ENCODE peak calls at places on chromosome 10, in ten cellular contexts. D is endothelial cell of umbilical vein; T is GM23248; E is lung; Z is ascending aorta; C is stomach; N is uterus; X is aorta; Q is CD8-positive, alpha-beta memory T cell; I is transverse colon. U is an unnamed sample. For H3K4me1 and H3K27me3, the result is how much of the 10 kb centered on the place peaks cover.

GRCh38 chr10:115977855-115978254 is 295.2 kb downstream of the GFRA1 start:
- DNase-seq in E (no peak), D (no peak), C (no peak), X (no peak), I (no peak), Z (no peak), N (no peak), Q (no peak), T (no peak), U (no peak)

GRCh38 chr10:102419561-102420442 is 834 bp upstream of the FBXL15 start:
- DNase-seq in Z (no peak), Q (peak), E (no peak), X (peak), T (peak), C (peak), I (peak), D (peak), N (no peak), U (peak)

GRCh38 chr10:43043342-43043772 is 33.5 kb upstream of the RET start:
- DNase-seq in D (no peak), Z (no peak), C (no peak), T (no peak), I (no peak), N (peak), Q (no peak), X (no peak), E (no peak), U (no peak)

GRCh38 chr10:44186150-44186549 is 198.7 kb downstream of the CXCL12 start:
- DNase-seq in Z (no peak), X (no peak), E (peak), T (peak), I (no peak), Q (no peak), N (peak), D (no peak), C (no peak), U (no peak)

GRCh38 chr10:62584216-62584615 is 210.0 kb downstream of the ZNF365 start:
- DNase-seq in X (no peak), N (no peak), I (no peak), E (no peak), C (no peak), Q (no peak), D (no peak), Z (no peak), T (peak), U (no peak)

GRCh38 chr10:61860964-61861758 is 40.3 kb upstream of the ARID5B start:
- DNase-seq in Q (no peak), C (no peak), N (no peak), X (no peak), E (no peak), Z (no peak), T (no peak), D (no peak), I (no peak), U (no peak)

GRCh38 chr10:62616885-62617635 is 187.5 kb upstream of the ADO start:
- DNase-seq in T (no peak), Q (no peak), Z (no peak), E (no peak), X (no peak), D (no peak), I (no peak), C (no peak), N (no peak), U (no peak)

GRCh38 chr10:131693766-131694165 is 207.0 kb upstream of the PPP2R2D start:
- DNase-seq in E (no peak), N (no peak), X (no peak), D (no peak), Z (no peak), C (no peak), I (no peak), T (no peak), Q (no peak), U (no peak)

GRCh38 chr10:118730699-118731456 is 23.9 kb downstream of the CACUL1 start:
- DNase-seq in D (no peak), Z (no peak), Q (no peak), I (peak), T (no peak), N (no peak), C (no peak), E (no peak), X (no peak), U (no peak)

GRCh38 chr10:64880546-64880945 is 1359.3 kb downstream of the REEP3 start:
- DNase-seq in T (no peak), Q (no peak), N (no peak), X (no peak), C (no peak), E (no peak), I (no peak), D (no peak), Z (no peak), U (no peak)

DNA sequence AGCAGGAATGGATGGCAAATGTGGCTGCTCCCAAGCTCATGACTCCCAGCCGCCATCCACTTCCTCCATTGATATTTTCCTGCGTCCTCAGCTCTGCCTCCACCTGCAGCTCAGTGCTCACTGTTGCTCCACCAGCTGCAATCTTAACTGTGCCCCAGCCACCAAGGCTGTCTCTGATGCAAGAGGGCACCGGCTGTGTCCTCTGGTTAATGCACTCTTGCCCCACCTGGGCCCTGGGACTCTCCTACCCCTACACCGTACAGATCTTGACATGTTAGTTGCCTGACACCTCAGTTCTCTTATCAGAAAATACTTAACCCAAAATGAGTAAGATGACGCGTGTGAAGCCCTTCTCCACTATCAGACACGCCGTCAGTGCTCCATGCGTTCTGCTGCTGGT is 45.5 kb upstream of the GPR26 start:
- DNase-seq in N (no peak), T (no peak), I (no peak), Q (no peak), X (no peak), Z (no peak), C (no peak), D (no peak), E (no peak), U (no peak)
- H3K27ac ChIP-seq in N (no peak), T (no peak), I (no peak), Q (no peak), X (no peak), Z (no peak), C (no peak), D (no peak), E (no peak), U (no peak)

GRCh38 chr10:35336921-35337741 is 822 bp downstream of the CCNY start:
- DNase-seq in E (peak), N (peak), I (peak), X (peak), Q (peak), T (peak), D (peak), C (peak), Z (no peak), U (peak)

GRCh38 chr10:35335718-35336083 is 608 bp upstream of the CCNY start:
- DNase-seq in I (peak), D (no peak), Q (no peak), Z (no peak), T (peak), E (no peak), N (no peak), C (no peak), X (no peak), U (no peak)

GRCh38 chr10:35334297-35334696 is 2.0 kb upstream of the CCNY start:
- DNase-seq in N (no peak), D (no peak), T (no peak), C (no peak), Q (no peak), E (no peak), X (no peak), Z (no peak), I (no peak), U (no peak)

GRCh38 chr10:35335133-35335532 is 1.2 kb upstream of the CCNY start:
- DNase-seq in Z (no peak), T (peak), Q (no peak), X (no peak), I (no peak), N (no peak), E (no peak), D (no peak), C (no peak), U (no peak)

DNA sequence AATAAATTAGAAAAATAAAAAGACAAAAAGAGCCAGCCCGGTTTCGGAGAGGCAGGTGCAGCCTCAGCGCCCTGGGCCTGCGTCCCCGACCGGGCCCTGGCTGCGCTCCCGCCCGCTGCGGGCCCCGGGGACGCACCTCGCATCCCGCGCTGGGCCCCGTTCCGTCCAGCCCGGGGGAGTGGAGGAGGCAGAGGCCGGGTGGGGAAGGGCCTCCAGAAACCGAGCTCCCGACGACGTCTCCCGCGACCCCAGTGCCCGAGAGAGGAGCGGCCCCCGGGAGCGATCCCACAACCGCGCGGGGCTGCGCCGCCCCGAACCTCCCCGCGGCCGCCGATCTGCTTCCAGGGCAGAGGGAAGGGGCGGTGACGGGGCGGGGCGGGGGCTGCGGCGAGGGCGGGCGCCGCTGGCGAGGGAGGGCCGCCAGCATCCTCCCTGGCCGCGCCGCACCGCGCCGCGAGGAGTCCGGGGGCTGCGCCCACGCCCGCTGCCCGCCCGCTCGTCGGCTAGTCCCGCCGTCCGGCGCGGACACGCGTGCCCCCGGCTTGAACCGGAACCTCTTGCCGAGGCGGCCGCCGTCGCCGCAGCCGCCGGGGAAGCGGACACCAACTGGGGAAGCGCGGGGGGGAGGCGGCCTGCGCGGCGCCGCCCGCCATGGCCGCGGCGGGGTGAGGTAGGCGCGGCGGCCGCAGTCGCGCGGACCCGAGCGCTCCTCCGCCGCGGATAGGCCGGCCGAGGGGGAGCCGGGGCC is at the start of gene CCNY:
- DNase-seq in I (peak), E (peak), T (peak), Q (peak), Z (no peak), C (peak), N (peak), D (peak), X (peak), U (peak)
- H3K4me1 ChIP-seq in I (half or more), E (under half), T (under half), Q (under half), Z (under half), C (half or more), N (under half), D (under half), X (under half), U (under half)

GRCh38 chr10:132939957-132940790 is 2.2 kb downstream of the CFAP46 start:
- DNase-seq in D (peak), Z (no peak), T (peak), E (peak), X (peak), I (peak), C (peak), N (no peak), Q (no peak), U (no peak)

GRCh38 chr10:132939378-132939955 is 2.9 kb downstream of the CFAP46 start:
- DNase-seq in Q (no peak), E (no peak), T (no peak), X (no peak), I (no peak), D (no peak), Z (no peak), N (no peak), C (no peak), U (no peak)

GRCh38 chr10:132937861-132938260 is 4.5 kb downstream of the CFAP46 start:
- DNase-seq in C (no peak), X (no peak), D (no peak), E (no peak), Q (no peak), N (no peak), T (no peak), I (no peak), Z (no peak), U (no peak)

GRCh38 chr10:132940791-132941465 is 1.4 kb downstream of the CFAP46 start:
- DNase-seq in T (no peak), Z (no peak), Q (no peak), D (no peak), N (no peak), C (no peak), X (peak), I (no peak), E (no peak), U (no peak)

GRCh38 chr10:132938472-132939329 is 3.7 kb downstream of the CFAP46 start:
- DNase-seq in D (no peak), E (no peak), Z (no peak), C (no peak), X (no peak), I (no peak), Q (no peak), T (peak), N (no peak), U (no peak)
- H3K27me3 ChIP-seq in D (under half), E (under half), Z (under half), C (half or more), X (under half), I (under half), Q (under half), T (under half), N (under half), U (under half)

GRCh38 chr10:34539533-34540315 is 275.4 kb downstream of the PARD3 start:
- DNase-seq in E (peak), N (no peak), Z (no peak), Q (no peak), D (no peak), X (no peak), T (peak), I (peak), C (no peak), U (no peak)
- H3K27ac ChIP-seq in E (peak), N (no peak), Z (no peak), Q (no peak), D (no peak), X (no peak), T (peak), I (peak), C (no peak), U (no peak)

DNA sequence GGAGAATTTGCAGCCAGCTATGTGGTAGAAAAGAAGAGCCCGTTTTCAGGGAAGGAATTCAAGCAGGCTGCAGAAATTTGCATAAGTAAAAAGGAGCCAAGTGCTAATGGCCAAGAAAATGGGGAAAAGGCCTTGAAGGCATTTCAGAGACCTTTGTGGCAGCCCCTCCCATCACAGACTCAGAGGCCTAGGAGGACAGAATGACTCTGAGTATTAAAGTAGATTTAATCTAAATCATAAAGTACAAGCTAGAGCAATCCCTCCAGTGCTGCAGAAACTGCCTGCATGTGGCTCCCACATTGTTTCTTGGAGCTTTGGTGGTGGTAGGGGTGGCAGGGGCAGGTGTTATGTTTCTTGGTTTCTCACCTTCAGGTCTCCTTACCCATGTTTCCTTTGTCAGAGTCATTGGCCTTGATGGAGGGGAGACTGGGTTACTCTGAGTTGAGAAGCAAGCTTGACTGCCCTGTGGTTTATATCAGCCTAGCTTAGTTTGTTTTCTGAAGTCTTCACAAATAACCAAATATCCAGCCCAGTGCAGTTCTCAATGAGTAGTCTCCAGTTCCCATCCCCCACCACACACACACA is 34.6 kb downstream of the ITPRIP start:
- DNase-seq in I (no peak), E (no peak), T (no peak), X (no peak), C (no peak), D (no peak), Q (no peak), Z (no peak), N (no peak), U (no peak)
- H3K4me1 ChIP-seq in I (under half), E (under half), T (under half), X (under half), C (under half), D (under half), Q (half or more), Z (under half), N (under half), U (under half)

GRCh38 chr10:6047326-6047611 is 14.9 kb downstream of the IL2RA start:
- DNase-seq in Q (no peak), X (no peak), D (no peak), Z (no peak), T (no peak), N (no peak), E (no peak), C (no peak), I (no peak), U (no peak)
- H3K27me3 ChIP-seq in Q (under half), X (under half), D (under half), Z (under half), T (under half), N (under half), E (under half), C (under half), I (under half), U (under half)

GRCh38 chr10:59971915-59972314 is 65.6 kb upstream of the CCDC6 start:
- DNase-seq in X (no peak), C (peak), E (no peak), T (no peak), Z (no peak), I (peak), Q (no peak), N (no peak), D (no peak), U (no peak)
- H3K27ac ChIP-seq in X (no peak), C (peak), E (no peak), T (no peak), Z (no peak), I (peak), Q (no peak), N (peak), D (no peak), U (no peak)

DNA sequence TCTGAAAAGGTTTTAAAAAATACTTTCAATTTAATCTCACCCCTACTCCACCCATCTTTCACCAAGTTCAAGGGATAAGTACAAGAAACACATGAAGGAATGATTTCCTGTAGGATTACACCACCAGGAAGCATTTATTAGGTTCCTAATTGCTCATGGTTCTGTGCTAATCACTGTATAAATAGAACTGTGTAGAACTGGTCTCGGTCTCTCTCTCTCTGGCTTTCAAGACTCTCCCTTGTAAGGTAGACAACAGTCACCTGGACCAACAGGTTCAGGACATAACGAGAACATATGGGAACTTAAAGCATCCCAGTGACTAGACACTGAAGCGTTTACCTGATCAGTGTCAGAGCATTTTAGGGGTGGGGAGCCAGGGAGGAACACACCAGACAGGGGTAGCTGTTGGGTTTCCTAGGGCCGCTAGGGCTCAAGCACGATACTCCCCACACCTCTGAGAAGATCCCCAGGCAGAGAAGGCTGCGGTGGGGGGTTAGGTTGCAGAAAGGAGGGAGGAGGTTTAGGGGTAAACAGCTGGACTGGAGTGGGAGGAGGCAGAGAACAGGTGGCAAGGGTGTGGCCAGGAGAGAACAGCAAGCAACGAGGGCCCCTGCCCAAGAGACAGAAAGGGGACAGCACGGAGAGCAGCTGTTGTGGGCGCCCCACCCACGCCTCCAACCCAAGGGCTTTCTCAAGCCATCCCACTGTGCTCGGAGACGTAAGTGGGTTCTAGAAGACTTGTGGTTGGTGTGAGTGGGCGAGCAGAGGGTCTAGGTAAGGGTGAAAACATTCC is 52.5 kb upstream of the USP6NL start:
- DNase-seq in Z (no peak), N (no peak), C (no peak), X (no peak), I (peak), T (no peak), D (no peak), E (no peak), Q (no peak), U (no peak)
- H3K4me1 ChIP-seq in Z (under half), N (under half), C (under half), X (under half), I (under half), T (under half), D (under half), E (under half), Q (under half), U (under half)